ENCODE peak calls at places on chromosomes 2 and 18, in nine cellular contexts. O is H9; S is stomach; Q is vagina; Y is neural progenitor cell; I is fibroblast of lung; F is heart left ventricle; C is CD8-positive, alpha-beta memory T cell; V is PC-9. B is an unnamed sample.

GRCh38 chr2:74548919-74549684 is 4.6 kb downstream of the LOXL3 start:
- DNase-seq in O (peak; percentile 90), S (peak; percentile 70), Q (no peak), Y (peak; percentile 85), I (peak; percentile 60), F (peak; percentile 84), C (no peak), V (peak; percentile 72), B (peak; percentile 32)

GRCh38 chr2:17966793-17967192 is 88.3 kb downstream of the KCNS3 start:
- DNase-seq in O (no peak), S (no peak), Q (no peak), Y (no peak), I (no peak), F (no peak), C (no peak), V (no peak), B (no peak)

GRCh38 chr2:66481100-66481549 is 46.2 kb downstream of the MEIS1 start:
- DNase-seq in O (peak; percentile 32), S (peak; percentile 31), Q (no peak), Y (peak; percentile 68), I (peak; percentile 93), F (peak; percentile 29), C (no peak), V (peak; percentile 57), B (no peak)

GRCh38 chr18:51857989-51858388 is 482.0 kb upstream of the DCC start:
- DNase-seq in O (no peak), S (no peak), Q (no peak), Y (no peak), I (no peak), F (no peak), C (no peak), V (no peak), B (no peak)

GRCh38 chr2:180021850-180022249 is 14.8 kb upstream of the CWC22 start:
- DNase-seq in O (no peak), S (no peak), Q (no peak), Y (no peak), I (no peak), F (no peak), C (no peak), V (no peak), B (no peak)

GRCh38 chr2:127105656-127106456 is 1.1 kb downstream of the BIN1 start:
- DNase-seq in O (peak; percentile 69), S (no peak), Q (no peak), Y (peak; percentile 73), I (peak; percentile 54), F (no peak), C (no peak), V (peak; percentile 41), B (no peak)

GRCh38 chr2:168529054-168529833 is 73.2 kb downstream of the CERS6 start:
- DNase-seq in O (no peak), S (no peak), Q (no peak), Y (no peak), I (no peak), F (no peak), C (no peak), V (no peak), B (no peak)

GRCh38 chr2:68295523-68295922 is 24.2 kb downstream of the CNRIP1 start:
- DNase-seq in O (no peak), S (no peak), Q (no peak), Y (no peak), I (no peak), F (no peak), C (no peak), V (no peak), B (no peak)

GRCh38 chr2:20384949-20385348 is 34.3 kb upstream of the PUM2 start:
- DNase-seq in O (no peak), S (no peak), Q (no peak), Y (no peak), I (no peak), F (no peak), C (no peak), V (no peak), B (no peak)

GRCh38 chr2:196096982-196097745 is 28.5 kb upstream of the DNAH7 start:
- DNase-seq in O (peak; percentile 49), S (no peak), Q (no peak), Y (no peak), I (no peak), F (no peak), C (no peak), V (no peak), B (no peak)

GRCh38 chr18:79940814-79941472 is 10.5 kb downstream of the SLC66A2 start:
- DNase-seq in O (peak; percentile 14), S (peak; percentile 23), Q (no peak), Y (no peak), I (no peak), F (no peak), C (no peak), V (no peak), B (no peak)

GRCh38 chr2:60759654-60760053 is 3.6 kb downstream of the PAPOLG start:
- DNase-seq in O (no peak), S (no peak), Q (no peak), Y (no peak), I (no peak), F (no peak), C (no peak), V (no peak), B (no peak)

GRCh38 chr2:118224888-118225264 is 136.6 kb downstream of the INSIG2 start:
- DNase-seq in O (peak; percentile 42), S (no peak), Q (no peak), Y (peak; percentile 69), I (no peak), F (no peak), C (no peak), V (no peak), B (no peak)

GRCh38 chr2:233831861-233832260 is 22.5 kb downstream of the HJURP start:
- DNase-seq in O (no peak), S (no peak), Q (no peak), Y (no peak), I (no peak), F (no peak), C (no peak), V (no peak), B (no peak)

GRCh38 chr2:186780701-186781316 is 68.2 kb downstream of the ZSWIM2 start:
- DNase-seq in O (peak; percentile 71), S (no peak), Q (no peak), Y (peak; percentile 70), I (peak; percentile 37), F (no peak), C (no peak), V (no peak), B (no peak)

GRCh38 chr2:38218583-38218982 is 142.6 kb upstream of the CYP1B1 start:
- DNase-seq in O (no peak), S (no peak), Q (no peak), Y (no peak), I (no peak), F (no peak), C (no peak), V (no peak), B (no peak)

GRCh38 chr2:148860037-148860436 is 15.0 kb upstream of the KIF5C start:
- DNase-seq in O (no peak), S (no peak), Q (no peak), Y (no peak), I (peak; percentile 4), F (no peak), C (no peak), V (no peak), B (no peak)

GRCh38 chr2:67671464-67672450 is 274.6 kb downstream of the ETAA1 start:
- DNase-seq in O (no peak), S (no peak), Q (no peak), Y (no peak), I (no peak), F (no peak), C (no peak), V (no peak), B (no peak)

GRCh38 chr2:2266699-2267449 is 64.2 kb downstream of the MYT1L start:
- DNase-seq in O (no peak), S (no peak), Q (no peak), Y (no peak), I (no peak), F (no peak), C (no peak), V (no peak), B (no peak)

GRCh38 chr18:13362051-13362450 is 143.5 kb downstream of the LDLRAD4 start:
- DNase-seq in O (no peak), S (no peak), Q (no peak), Y (no peak), I (no peak), F (no peak), C (no peak), V (no peak), B (no peak)

GRCh38 chr2:29802976-29803375 is 118.4 kb downstream of the ALK start:
- DNase-seq in O (no peak), S (no peak), Q (no peak), Y (no peak), I (peak; percentile 89), F (no peak), C (no peak), V (no peak), B (no peak)

GRCh38 chr2:47414682-47415458 is 11.9 kb downstream of the MSH2 start:
- DNase-seq in O (no peak), S (no peak), Q (no peak), Y (no peak), I (no peak), F (no peak), C (no peak), V (no peak), B (no peak)

GRCh38 chr18:6859676-6860422 is 130.3 kb downstream of the ARHGAP28 start:
- DNase-seq in O (no peak), S (no peak), Q (no peak), Y (no peak), I (no peak), F (no peak), C (no peak), V (no peak), B (no peak)

GRCh38 chr2:55108456-55108855 is 58.2 kb upstream of the RTN4 start:
- DNase-seq in O (no peak), S (no peak), Q (no peak), Y (no peak), I (no peak), F (no peak), C (no peak), V (no peak), B (no peak)
- H3K4me1 ChIP-seq in O (peaks cover 6% of the 10 kb centered on the region), S (peaks cover 37% of the 10 kb centered on the region), Q (peaks cover 19% of the 10 kb centered on the region), Y (peaks cover 8% of the 10 kb centered on the region), I (peaks cover 40% of the 10 kb centered on the region), F (peaks cover 30% of the 10 kb centered on the region), C (no peaks in the 10 kb centered on the region), V (peaks cover 83% of the 10 kb centered on the region), B (no peaks in the 10 kb centered on the region)

GRCh38 chr2:224574423-224575084 is 10.6 kb downstream of the CUL3 start:
- DNase-seq in O (no peak), S (no peak), Q (no peak), Y (no peak), I (no peak), F (no peak), C (no peak), V (no peak), B (no peak)
- H3K4me1 ChIP-seq in O (peaks cover 11% of the 10 kb centered on the region), S (peaks cover 43% of the 10 kb centered on the region), Q (peaks cover 100% of the 10 kb centered on the region), Y (peaks cover 61% of the 10 kb centered on the region), I (peaks cover 8% of the 10 kb centered on the region), F (peaks cover 97% of the 10 kb centered on the region), C (peaks cover 85% of the 10 kb centered on the region), V (peaks cover 50% of the 10 kb centered on the region), B (peaks cover 7% of the 10 kb centered on the region)

GRCh38 chr18:77009675-77010074 is 122.9 kb downstream of the MBP start:
- DNase-seq in O (no peak), S (no peak), Q (no peak), Y (no peak), I (no peak), F (no peak), C (no peak), V (no peak), B (no peak)
- H3K4me1 ChIP-seq in O (peaks cover 9% of the 10 kb centered on the region), S (peaks cover 4% of the 10 kb centered on the region), Q (peaks cover 24% of the 10 kb centered on the region), Y (peaks cover 11% of the 10 kb centered on the region), I (no peaks in the 10 kb centered on the region), F (peaks cover 55% of the 10 kb centered on the region), C (peaks cover 12% of the 10 kb centered on the region), V (no peaks in the 10 kb centered on the region), B (no peaks in the 10 kb centered on the region)

GRCh38 chr2:128487650-128488387 is 169.2 kb upstream of the HS6ST1 start:
- DNase-seq in O (peak; percentile 20), S (peak; percentile 3), Q (peak; percentile 14), Y (no peak), I (no peak), F (no peak), C (no peak), V (no peak), B (no peak)
- H3K4me1 ChIP-seq in O (peaks cover 10% of the 10 kb centered on the region), S (no peaks in the 10 kb centered on the region), Q (peaks cover 7% of the 10 kb centered on the region), Y (peaks cover 14% of the 10 kb centered on the region), I (no peaks in the 10 kb centered on the region), F (no peaks in the 10 kb centered on the region), C (no peaks in the 10 kb centered on the region), V (peaks cover 41% of the 10 kb centered on the region), B (no peaks in the 10 kb centered on the region)

B was measured in prostate gland.